ENCODE peak calls at places on chromosomes 6 and 20, in five cellular contexts. D is A549, R is transverse colon, T is tibial nerve, Q is K562. K is an unnamed sample.

GRCh38 chr20:46978871-46979536 is 84.4 kb downstream of the EYA2 start:
- DNase-seq in D (no peak), T (no peak), Q (no peak), R (no peak), K (no peak)

GRCh38 chr6:109187399-109188114 is 92.2 kb downstream of the CEP57L1 start:
- DNase-seq in D (peak), Q (peak), T (peak), R (peak), K (no peak)

GRCh38 chr20:24891546-24892393 is 57.3 kb upstream of the CST7 start:
- DNase-seq in T (no peak), R (no peak), Q (no peak), D (no peak), K (no peak)

GRCh38 chr6:31940256-31940664 is 5.6 kb upstream of the CFB start:
- DNase-seq in T (no peak), Q (no peak), D (no peak), R (no peak), K (no peak)

GRCh38 chr6:21270501-21271290 is 322.9 kb upstream of the SOX4 start:
- DNase-seq in Q (no peak), D (no peak), T (no peak), R (no peak), K (no peak)

GRCh38 chr20:50207026-50207425 is 16.4 kb downstream of the CEBPB start:
- DNase-seq in Q (no peak), R (no peak), D (no peak), T (no peak), K (no peak)

GRCh38 chr20:53080969-53081871 is 109.1 kb downstream of the TSHZ2 start:
- DNase-seq in T (no peak), D (no peak), R (peak), Q (no peak), K (no peak)

GRCh38 chr6:169079650-169080049 is 174.0 kb downstream of the THBS2 start:
- DNase-seq in R (no peak), D (no peak), T (no peak), Q (no peak), K (no peak)

GRCh38 chr20:555933-556332 is 12.3 kb upstream of the CSNK2A1 start:
- DNase-seq in D (no peak), Q (peak), T (no peak), R (peak), K (no peak)

GRCh38 chr20:18983796-18984195 is 170.2 kb downstream of the SCP2D1 start:
- DNase-seq in D (no peak), Q (no peak), T (no peak), R (no peak), K (no peak)

GRCh38 chr20:44138859-44139258 is 48.1 kb downstream of the JPH2 start:
- DNase-seq in T (no peak), Q (no peak), R (no peak), D (no peak), K (no peak)

GRCh38 chr6:168363811-168364792 is 44.5 kb upstream of the DACT2 start:
- DNase-seq in Q (no peak), D (no peak), T (no peak), R (no peak), K (peak)

GRCh38 chr20:40486297-40486696 is 202.7 kb downstream of the MAFB start:
- DNase-seq in D (no peak), Q (no peak), R (no peak), T (no peak), K (no peak)

GRCh38 chr6:1701668-1702353 is 92.1 kb downstream of the FOXC1 start:
- DNase-seq in T (peak), R (no peak), D (no peak), Q (no peak), K (no peak)

GRCh38 chr20:33647603-33648395 is 14.3 kb upstream of the C20orf144 start:
- DNase-seq in Q (no peak), D (no peak), R (no peak), T (no peak), K (no peak)

GRCh38 chr20:57451356-57451755 is 60.2 kb downstream of the RBM38 start:
- DNase-seq in R (no peak), Q (no peak), D (no peak), T (no peak), K (no peak)

GRCh38 chr20:44970243-44970757 is 4.0 kb downstream of the STK4 start:
- DNase-seq in T (no peak), Q (no peak), D (no peak), R (no peak), K (no peak)

GRCh38 chr20:59014680-59015389 is 4.4 kb upstream of the TUBB1 start:
- DNase-seq in D (no peak), Q (no peak), R (no peak), T (no peak), K (no peak)

GRCh38 chr20:38673261-38673660 is 51.0 kb upstream of the SLC32A1 start:
- DNase-seq in R (no peak), Q (no peak), T (no peak), D (no peak), K (no peak)

GRCh38 chr6:40258531-40258930 is 324.3 kb upstream of the MOCS1 start:
- DNase-seq in R (no peak), Q (no peak), T (no peak), D (no peak), K (no peak)

GRCh38 chr6:164331026-164331425 is 916.5 kb downstream of the QKI start:
- DNase-seq in D (no peak), Q (no peak), R (no peak), T (no peak), K (no peak)

GRCh38 chr6:45187841-45188240 is 140.3 kb upstream of the RUNX2 start:
- DNase-seq in Q (no peak), D (no peak), R (no peak), T (no peak), K (no peak)

GRCh38 chr20:31440012-31440659 is at the start of gene DEFB123:
- DNase-seq in R (no peak), T (no peak), Q (peak), D (no peak), K (no peak)

GRCh38 chr20:32522775-32523612 is 62.1 kb downstream of the NOL4L start:
- DNase-seq in Q (no peak), D (no peak), R (no peak), T (no peak), K (no peak)

GRCh38 chr20:38184098-38184497 is 19.0 kb upstream of the TGM2 start:
- DNase-seq in D (no peak), Q (no peak), R (no peak), T (no peak), K (no peak)

GRCh38 chr20:50229156-50229605 is 38.6 kb downstream of the CEBPB start:
- DNase-seq in Q (no peak), R (no peak), D (no peak), T (no peak), K (no peak)

GRCh38 chr20:14189794-14190402 is 147.5 kb downstream of the FLRT3 start:
- DNase-seq in T (no peak), Q (no peak), D (peak), R (no peak), K (no peak)

GRCh38 chr6:135250751-135251356 is 69.7 kb downstream of the MYB start:
- DNase-seq in R (peak), D (no peak), T (no peak), Q (no peak), K (no peak)

GRCh38 chr6:56211724-56212123 is 35.7 kb downstream of the COL21A1 start:
- DNase-seq in Q (no peak), D (no peak), T (no peak), R (no peak), K (no peak)

DNA sequence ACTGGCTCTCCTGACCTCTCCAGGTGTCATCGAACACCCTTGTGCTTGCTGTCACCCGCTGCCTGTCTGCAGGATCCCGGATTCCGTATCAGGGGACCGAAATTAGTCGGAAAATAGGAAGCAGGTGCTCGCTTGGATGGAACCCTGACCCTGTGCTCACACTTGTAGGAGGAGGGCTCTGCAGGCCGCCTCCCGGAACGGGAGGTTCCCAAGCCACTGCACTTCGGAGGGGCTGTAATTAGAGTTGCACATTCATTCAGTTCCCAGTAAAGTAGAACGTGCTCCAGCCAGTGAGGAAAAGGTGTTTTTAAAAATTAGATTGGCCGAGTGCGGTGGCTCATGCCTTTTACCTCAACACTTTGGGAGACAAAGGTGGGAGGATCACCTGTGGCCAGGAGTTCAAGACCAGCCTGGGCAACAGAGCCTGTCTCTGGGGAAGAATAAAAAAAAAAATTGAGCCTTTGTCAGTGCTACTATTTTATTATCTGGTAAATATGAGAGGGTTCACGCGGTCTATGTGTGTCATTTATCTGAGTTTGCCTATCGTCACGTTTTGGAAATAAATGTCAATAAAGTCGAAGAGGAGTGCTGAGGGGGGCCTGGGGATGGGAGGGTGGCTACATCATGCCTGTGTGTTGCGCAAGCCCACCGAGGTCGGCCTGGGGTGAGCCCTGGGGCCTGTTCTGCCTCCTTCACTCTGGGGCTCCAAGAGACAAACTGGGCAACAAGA is 1.5 kb upstream of the GMEB2 start:
- DNase-seq in Q (peak), D (peak), R (peak), T (peak), K (no peak)
- TF ChIP-seq EP300 in Q (peak), D (no peak), R (no peak), T (peak), K (no peak)

DNA sequence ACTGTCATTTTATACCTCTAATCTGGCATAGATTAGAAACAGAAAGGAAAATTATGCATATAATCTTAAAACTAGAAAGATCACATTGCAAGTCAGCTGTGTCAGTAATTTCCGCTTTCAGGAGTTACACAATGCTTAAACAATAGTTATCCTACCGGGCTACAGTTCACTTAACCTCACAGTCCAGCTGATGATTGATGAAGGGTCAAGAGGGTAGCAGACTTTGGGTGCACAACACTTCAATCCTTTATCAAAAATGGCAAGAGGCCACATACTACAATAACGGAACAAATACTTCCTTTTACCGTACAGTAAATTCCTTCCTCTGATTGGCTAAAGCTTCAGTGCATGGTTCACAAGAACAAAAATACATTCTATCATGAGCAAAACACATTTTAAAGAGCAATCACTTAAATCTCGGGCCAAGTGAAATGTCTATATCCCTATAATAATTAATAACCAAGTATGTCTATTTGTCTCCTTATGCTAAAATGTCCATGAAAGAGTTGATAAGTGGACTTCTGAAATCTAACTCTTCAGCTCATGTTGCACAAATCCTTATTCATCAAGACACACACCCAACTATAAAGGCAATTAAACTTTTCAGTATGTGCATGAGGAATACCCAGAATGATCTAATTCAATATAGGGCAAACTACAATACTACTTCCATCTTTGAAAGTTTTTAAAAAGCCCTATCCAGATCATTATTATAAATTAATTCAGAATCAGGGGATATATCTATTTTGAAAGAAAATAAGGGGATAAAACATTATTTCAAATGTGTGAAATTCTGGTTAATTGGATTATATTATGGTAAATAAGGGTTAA is 76.8 kb downstream of the HIVEP2 start:
- DNase-seq in T (no peak), R (no peak), D (no peak), Q (no peak), K (no peak)
- TF ChIP-seq EP300 in T (peak), R (no peak), D (no peak), Q (no peak), K (no peak)

DNA sequence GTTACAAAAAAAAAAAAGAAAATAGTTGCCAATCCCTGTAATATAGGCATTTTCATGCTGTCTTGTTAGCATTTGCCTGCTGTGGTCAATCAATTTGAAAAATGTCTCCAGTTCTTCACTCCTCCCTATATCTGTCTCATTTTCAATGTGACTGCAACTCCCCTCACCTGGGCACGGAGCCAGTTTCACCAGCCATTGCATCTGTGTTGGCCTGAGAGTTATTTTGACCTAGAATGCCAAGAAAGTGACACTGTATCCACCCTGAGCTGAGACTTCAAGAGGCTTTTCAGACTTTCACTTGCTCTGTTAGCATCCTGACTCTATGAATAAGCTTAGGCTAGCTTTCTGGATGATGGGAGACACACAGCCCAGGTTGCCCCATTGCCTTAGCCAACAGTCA is 544.3 kb upstream of the BTBD3 start:
- DNase-seq in Q (no peak), D (no peak), T (no peak), R (no peak), K (no peak)
- TF ChIP-seq EP300 in Q (no peak), D (no peak), T (no peak), R (no peak), K (no peak)

GRCh38 chr6:37473364-37474095 is 26.2 kb downstream of the CCDC167 start:
- DNase-seq in T (no peak), Q (no peak), R (no peak), D (no peak), K (no peak)
- TF ChIP-seq EP300 in T (no peak), Q (no peak), R (no peak), D (no peak), K (no peak)

K was measured in suprapubic skin.